ENCODE peak calls at places on chromosomes 2 and 18, in nine cellular contexts. One of them, this sample, is unnamed.

GRCh38 chr2:64318476-64318748 is 135.6 kb upstream of the LGALSL start:
- DNase-seq in AG04450: no peak
- DNase-seq in suprapubic skin: no peak
- DNase-seq in ACHN: no peak
- DNase-seq in HS-5: no peak
- DNase-seq in NCI-H1417: no peak
- DNase-seq in GM06990: no peak
- DNase-seq in Daoy: no peak
- DNase-seq in T follicular helper cell: no peak
- DNase-seq in this sample: no peak

GRCh38 chr2:223853425-223853837 is 16.0 kb upstream of the AP1S3 start:
- DNase-seq in NCI-H1417: no peak
- DNase-seq in AG04450: no peak
- DNase-seq in HS-5: no peak
- DNase-seq in Daoy: peak
- DNase-seq in suprapubic skin: no peak
- DNase-seq in GM06990: no peak
- DNase-seq in ACHN: no peak
- DNase-seq in T follicular helper cell: no peak
- DNase-seq in this sample: no peak

GRCh38 chr2:220670461-220670979 is 901.6 kb downstream of the EPHA4 start:
- DNase-seq in AG04450: no peak
- DNase-seq in suprapubic skin: no peak
- DNase-seq in ACHN: no peak
- DNase-seq in T follicular helper cell: no peak
- DNase-seq in NCI-H1417: peak
- DNase-seq in HS-5: no peak
- DNase-seq in Daoy: no peak
- DNase-seq in GM06990: no peak
- DNase-seq in this sample: no peak

GRCh38 chr2:200317975-200318374 is 11.5 kb downstream of the SPATS2L start:
- DNase-seq in T follicular helper cell: no peak
- DNase-seq in AG04450: no peak
- DNase-seq in GM06990: no peak
- DNase-seq in ACHN: no peak
- DNase-seq in HS-5: no peak
- DNase-seq in NCI-H1417: no peak
- DNase-seq in suprapubic skin: no peak
- DNase-seq in Daoy: no peak
- DNase-seq in this sample: no peak

GRCh38 chr2:66445781-66446177 is 10.9 kb downstream of the MEIS1 start:
- DNase-seq in T follicular helper cell: no peak
- DNase-seq in suprapubic skin: no peak
- DNase-seq in NCI-H1417: no peak
- DNase-seq in AG04450: no peak
- DNase-seq in GM06990: no peak
- DNase-seq in ACHN: peak
- DNase-seq in HS-5: no peak
- DNase-seq in Daoy: no peak
- DNase-seq in this sample: no peak

GRCh38 chr18:3593381-3593903 is 143.5 kb downstream of the TGIF1 start:
- DNase-seq in NCI-H1417: no peak
- DNase-seq in T follicular helper cell: no peak
- DNase-seq in AG04450: no peak
- DNase-seq in ACHN: peak
- DNase-seq in suprapubic skin: peak
- DNase-seq in Daoy: peak
- DNase-seq in GM06990: no peak
- DNase-seq in HS-5: no peak
- DNase-seq in this sample: no peak

GRCh38 chr2:26848336-26849055 is 564 bp downstream of the DPYSL5 start:
- DNase-seq in suprapubic skin: no peak
- DNase-seq in GM06990: no peak
- DNase-seq in HS-5: no peak
- DNase-seq in NCI-H1417: peak
- DNase-seq in ACHN: peak
- DNase-seq in AG04450: no peak
- DNase-seq in T follicular helper cell: no peak
- DNase-seq in Daoy: peak
- DNase-seq in this sample: no peak

GRCh38 chr2:159010340-159010739 is 41.9 kb downstream of the TANC1 start:
- DNase-seq in T follicular helper cell: no peak
- DNase-seq in AG04450: no peak
- DNase-seq in suprapubic skin: no peak
- DNase-seq in ACHN: peak
- DNase-seq in NCI-H1417: no peak
- DNase-seq in GM06990: no peak
- DNase-seq in Daoy: peak
- DNase-seq in HS-5: peak
- DNase-seq in this sample: no peak

GRCh38 chr2:239159476-239159911 is 241.3 kb downstream of the HDAC4 start:
- DNase-seq in ACHN: no peak
- DNase-seq in GM06990: no peak
- DNase-seq in suprapubic skin: peak
- DNase-seq in HS-5: no peak
- DNase-seq in NCI-H1417: no peak
- DNase-seq in T follicular helper cell: no peak
- DNase-seq in AG04450: no peak
- DNase-seq in Daoy: no peak
- DNase-seq in this sample: no peak

GRCh38 chr2:27494284-27494943 is 586 bp downstream of the FNDC4 start:
- DNase-seq in suprapubic skin: no peak
- DNase-seq in T follicular helper cell: no peak
- DNase-seq in Daoy: peak
- DNase-seq in AG04450: no peak
- DNase-seq in ACHN: peak
- DNase-seq in GM06990: no peak
- DNase-seq in NCI-H1417: no peak
- DNase-seq in HS-5: no peak
- DNase-seq in this sample: no peak

GRCh38 chr18:50849448-50849847 is 29.5 kb upstream of the ME2 start:
- DNase-seq in suprapubic skin: no peak
- DNase-seq in HS-5: no peak
- DNase-seq in AG04450: no peak
- DNase-seq in GM06990: no peak
- DNase-seq in Daoy: no peak
- DNase-seq in NCI-H1417: no peak
- DNase-seq in ACHN: no peak
- DNase-seq in T follicular helper cell: no peak
- DNase-seq in this sample: no peak

GRCh38 chr18:23453657-23454011 is 547 bp downstream of the RIOK3 start:
- DNase-seq in NCI-H1417: no peak
- DNase-seq in HS-5: no peak
- DNase-seq in GM06990: no peak
- DNase-seq in ACHN: peak
- DNase-seq in Daoy: peak
- DNase-seq in AG04450: no peak
- DNase-seq in T follicular helper cell: no peak
- DNase-seq in suprapubic skin: no peak
- DNase-seq in this sample: no peak

GRCh38 chr2:202376460-202377307 is 557 bp downstream of the BMPR2 start:
- DNase-seq in ACHN: peak
- DNase-seq in GM06990: peak
- DNase-seq in HS-5: peak
- DNase-seq in T follicular helper cell: peak
- DNase-seq in NCI-H1417: peak
- DNase-seq in Daoy: no peak
- DNase-seq in AG04450: no peak
- DNase-seq in suprapubic skin: no peak
- DNase-seq in this sample: peak

GRCh38 chr2:84865181-84865783 is 15.6 kb downstream of the TRABD2A start:
- DNase-seq in GM06990: no peak
- DNase-seq in Daoy: no peak
- DNase-seq in suprapubic skin: no peak
- DNase-seq in HS-5: no peak
- DNase-seq in NCI-H1417: no peak
- DNase-seq in AG04450: no peak
- DNase-seq in ACHN: peak
- DNase-seq in T follicular helper cell: no peak
- DNase-seq in this sample: peak

GRCh38 chr2:199379251-199379650 is 78.5 kb downstream of the SATB2 start:
- DNase-seq in GM06990: no peak
- DNase-seq in Daoy: peak
- DNase-seq in ACHN: no peak
- DNase-seq in NCI-H1417: peak
- DNase-seq in AG04450: no peak
- DNase-seq in suprapubic skin: no peak
- DNase-seq in HS-5: peak
- DNase-seq in T follicular helper cell: no peak
- DNase-seq in this sample: peak

GRCh38 chr2:26477911-26478253 is at the start of gene OTOF:
- DNase-seq in GM06990: no peak
- DNase-seq in NCI-H1417: no peak
- DNase-seq in suprapubic skin: no peak
- DNase-seq in ACHN: no peak
- DNase-seq in Daoy: peak
- DNase-seq in HS-5: no peak
- DNase-seq in T follicular helper cell: no peak
- DNase-seq in AG04450: no peak
- DNase-seq in this sample: no peak

GRCh38 chr2:201502713-201503112 is 51.2 kb downstream of the STRADB start:
- DNase-seq in NCI-H1417: no peak
- DNase-seq in AG04450: no peak
- DNase-seq in Daoy: no peak
- DNase-seq in suprapubic skin: no peak
- DNase-seq in T follicular helper cell: no peak
- DNase-seq in GM06990: no peak
- DNase-seq in ACHN: no peak
- DNase-seq in HS-5: no peak
- DNase-seq in this sample: no peak

GRCh38 chr2:17543848-17544645 is 3.6 kb downstream of the VSNL1 start:
- DNase-seq in Daoy: peak
- DNase-seq in GM06990: no peak
- DNase-seq in suprapubic skin: no peak
- DNase-seq in HS-5: peak
- DNase-seq in NCI-H1417: no peak
- DNase-seq in AG04450: no peak
- DNase-seq in T follicular helper cell: no peak
- DNase-seq in ACHN: no peak
- DNase-seq in this sample: no peak

GRCh38 chr2:172836386-172837200 is 100.9 kb downstream of the RAPGEF4 start:
- DNase-seq in Daoy: peak
- DNase-seq in NCI-H1417: peak
- DNase-seq in AG04450: no peak
- DNase-seq in T follicular helper cell: no peak
- DNase-seq in GM06990: no peak
- DNase-seq in suprapubic skin: no peak
- DNase-seq in ACHN: peak
- DNase-seq in HS-5: peak
- DNase-seq in this sample: peak

GRCh38 chr18:80258640-80259039 is 11.3 kb upstream of the PARD6G start:
- DNase-seq in ACHN: no peak
- DNase-seq in NCI-H1417: no peak
- DNase-seq in T follicular helper cell: no peak
- DNase-seq in Daoy: no peak
- DNase-seq in HS-5: no peak
- DNase-seq in GM06990: no peak
- DNase-seq in AG04450: no peak
- DNase-seq in suprapubic skin: no peak
- DNase-seq in this sample: no peak

GRCh38 chr2:18137096-18137495 is 258.6 kb downstream of the KCNS3 start:
- DNase-seq in T follicular helper cell: no peak
- DNase-seq in GM06990: no peak
- DNase-seq in suprapubic skin: no peak
- DNase-seq in HS-5: no peak
- DNase-seq in NCI-H1417: no peak
- DNase-seq in ACHN: no peak
- DNase-seq in AG04450: no peak
- DNase-seq in Daoy: no peak
- DNase-seq in this sample: no peak

GRCh38 chr2:29834624-29835023 is 86.8 kb downstream of the ALK start:
- DNase-seq in Daoy: peak
- DNase-seq in ACHN: no peak
- DNase-seq in NCI-H1417: no peak
- DNase-seq in HS-5: no peak
- DNase-seq in suprapubic skin: no peak
- DNase-seq in GM06990: no peak
- DNase-seq in T follicular helper cell: no peak
- DNase-seq in AG04450: no peak
- DNase-seq in this sample: no peak

GRCh38 chr2:134599236-134599635 is 119.6 kb downstream of the TMEM163 start:
- DNase-seq in AG04450: no peak
- DNase-seq in suprapubic skin: no peak
- DNase-seq in T follicular helper cell: no peak
- DNase-seq in GM06990: no peak
- DNase-seq in NCI-H1417: no peak
- DNase-seq in Daoy: no peak
- DNase-seq in HS-5: no peak
- DNase-seq in ACHN: no peak
- DNase-seq in this sample: no peak

GRCh38 chr2:71603311-71603794 is 150.0 kb downstream of the DYSF start:
- DNase-seq in T follicular helper cell: no peak
- DNase-seq in GM06990: no peak
- DNase-seq in HS-5: no peak
- DNase-seq in AG04450: no peak
- DNase-seq in NCI-H1417: no peak
- DNase-seq in Daoy: peak
- DNase-seq in ACHN: no peak
- DNase-seq in suprapubic skin: peak
- DNase-seq in this sample: no peak

GRCh38 chr2:1846046-1847015 is 102.0 kb upstream of the PXDN start:
- DNase-seq in suprapubic skin: no peak
- DNase-seq in NCI-H1417: no peak
- DNase-seq in AG04450: no peak
- DNase-seq in ACHN: no peak
- DNase-seq in T follicular helper cell: no peak
- DNase-seq in GM06990: no peak
- DNase-seq in HS-5: no peak
- DNase-seq in Daoy: no peak
- DNase-seq in this sample: no peak

GRCh38 chr18:79791141-79791972 is 6.4 kb upstream of the KCNG2 start:
- DNase-seq in HS-5: peak
- DNase-seq in ACHN: peak
- DNase-seq in NCI-H1417: peak
- DNase-seq in AG04450: peak
- DNase-seq in T follicular helper cell: no peak
- DNase-seq in GM06990: no peak
- DNase-seq in Daoy: peak
- DNase-seq in suprapubic skin: no peak
- DNase-seq in this sample: peak

GRCh38 chr2:144382848-144383247 is 137.1 kb downstream of the ZEB2 start:
- DNase-seq in ACHN: no peak
- DNase-seq in NCI-H1417: no peak
- DNase-seq in T follicular helper cell: no peak
- DNase-seq in AG04450: no peak
- DNase-seq in Daoy: no peak
- DNase-seq in HS-5: no peak
- DNase-seq in suprapubic skin: no peak
- DNase-seq in GM06990: peak
- DNase-seq in this sample: no peak

GRCh38 chr2:6283259-6283658 is 582.4 kb downstream of the CMPK2 start:
- DNase-seq in GM06990: no peak
- DNase-seq in Daoy: no peak
- DNase-seq in T follicular helper cell: no peak
- DNase-seq in AG04450: no peak
- DNase-seq in ACHN: no peak
- DNase-seq in NCI-H1417: no peak
- DNase-seq in HS-5: no peak
- DNase-seq in suprapubic skin: no peak
- DNase-seq in this sample: no peak

GRCh38 chr2:144006139-144006538 is 513.8 kb downstream of the ZEB2 start:
- DNase-seq in suprapubic skin: no peak
- DNase-seq in HS-5: no peak
- DNase-seq in ACHN: no peak
- DNase-seq in Daoy: no peak
- DNase-seq in GM06990: no peak
- DNase-seq in T follicular helper cell: no peak
- DNase-seq in AG04450: no peak
- DNase-seq in NCI-H1417: no peak
- DNase-seq in this sample: no peak

GRCh38 chr18:73283032-73283431 is 415.2 kb upstream of the NETO1 start:
- DNase-seq in T follicular helper cell: no peak
- DNase-seq in GM06990: no peak
- DNase-seq in ACHN: no peak
- DNase-seq in suprapubic skin: no peak
- DNase-seq in AG04450: no peak
- DNase-seq in NCI-H1417: no peak
- DNase-seq in HS-5: no peak
- DNase-seq in Daoy: peak
- DNase-seq in this sample: no peak

GRCh38 chr2:180696005-180696404 is 284.4 kb upstream of the UBE2E3 start:
- DNase-seq in suprapubic skin: no peak
- DNase-seq in Daoy: no peak
- DNase-seq in NCI-H1417: peak
- DNase-seq in T follicular helper cell: no peak
- DNase-seq in HS-5: no peak
- DNase-seq in GM06990: no peak
- DNase-seq in ACHN: no peak
- DNase-seq in AG04450: no peak
- DNase-seq in this sample: no peak

This sample was measured in NCI-H460.